ENCODE peak calls at places on chromosomes 2 and 18, in four cellular contexts. One of them, this sample, is unnamed.

GRCh38 chr18:77054606-77055428 is 77.8 kb downstream of the MBP start:
- DNase-seq in SK-N-DZ: peak
- DNase-seq in psoas muscle: peak
- DNase-seq in MG63: peak
- DNase-seq in this sample: peak

GRCh38 chr2:36650031-36650430 is 46.5 kb upstream of the VIT start:
- DNase-seq in SK-N-DZ: no peak
- DNase-seq in psoas muscle: peak
- DNase-seq in MG63: peak
- DNase-seq in this sample: peak

GRCh38 chr18:72752220-72752619 is 115.6 kb downstream of the NETO1 start:
- DNase-seq in SK-N-DZ: no peak
- DNase-seq in psoas muscle: no peak
- DNase-seq in MG63: no peak
- DNase-seq in this sample: no peak

GRCh38 chr2:20411361-20411894 is 35.4 kb upstream of the RHOB start:
- DNase-seq in SK-N-DZ: peak
- DNase-seq in psoas muscle: peak
- DNase-seq in MG63: peak
- DNase-seq in this sample: peak

GRCh38 chr2:3667151-3667631 is 9.2 kb downstream of the ALLC start:
- DNase-seq in SK-N-DZ: no peak
- DNase-seq in psoas muscle: no peak
- DNase-seq in MG63: no peak
- DNase-seq in this sample: no peak

GRCh38 chr2:46232860-46233259 is 64.3 kb upstream of the EPAS1 start:
- DNase-seq in SK-N-DZ: no peak
- DNase-seq in psoas muscle: no peak
- DNase-seq in MG63: peak
- DNase-seq in this sample: no peak

GRCh38 chr2:53787255-53787910 is 539 bp downstream of the ERLEC1 start:
- DNase-seq in SK-N-DZ: peak
- DNase-seq in psoas muscle: no peak
- DNase-seq in MG63: no peak
- DNase-seq in this sample: peak

GRCh38 chr18:46435031-46435430 is 222.0 kb downstream of the LOXHD1 start:
- DNase-seq in SK-N-DZ: no peak
- DNase-seq in psoas muscle: no peak
- DNase-seq in MG63: no peak
- DNase-seq in this sample: no peak

GRCh38 chr18:42157878-42158277 is 202.8 kb downstream of the PIK3C3 start:
- DNase-seq in SK-N-DZ: no peak
- DNase-seq in psoas muscle: no peak
- DNase-seq in MG63: no peak
- DNase-seq in this sample: no peak

GRCh38 chr18:49168970-49169619 is 218.3 kb upstream of the SMAD7 start:
- DNase-seq in SK-N-DZ: no peak
- DNase-seq in psoas muscle: no peak
- DNase-seq in MG63: no peak
- DNase-seq in this sample: no peak

GRCh38 chr2:173298536-173299097 is 56.1 kb upstream of the CDCA7 start:
- DNase-seq in SK-N-DZ: no peak
- DNase-seq in psoas muscle: no peak
- DNase-seq in MG63: no peak
- DNase-seq in this sample: no peak

GRCh38 chr18:77061946-77062517 is 70.6 kb downstream of the MBP start:
- DNase-seq in SK-N-DZ: no peak
- DNase-seq in psoas muscle: no peak
- DNase-seq in MG63: no peak
- DNase-seq in this sample: no peak

GRCh38 chr2:55026202-55026601 is 24.0 kb downstream of the RTN4 start:
- DNase-seq in SK-N-DZ: no peak
- DNase-seq in psoas muscle: no peak
- DNase-seq in MG63: no peak
- DNase-seq in this sample: no peak

GRCh38 chr2:178197791-178198190 is 3.5 kb downstream of the OSBPL6 start:
- DNase-seq in SK-N-DZ: no peak
- DNase-seq in psoas muscle: no peak
- DNase-seq in MG63: no peak
- DNase-seq in this sample: no peak

GRCh38 chr2:162828545-162828944 is 10.0 kb downstream of the KCNH7 start:
- DNase-seq in SK-N-DZ: no peak
- DNase-seq in psoas muscle: no peak
- DNase-seq in MG63: no peak
- DNase-seq in this sample: no peak

GRCh38 chr18:61896767-61897166 is 4.0 kb upstream of the RNF152 start:
- DNase-seq in SK-N-DZ: peak
- DNase-seq in psoas muscle: no peak
- DNase-seq in MG63: peak
- DNase-seq in this sample: peak

GRCh38 chr2:20168048-20168726 is 56.7 kb downstream of the SDC1 start:
- DNase-seq in SK-N-DZ: no peak
- DNase-seq in psoas muscle: no peak
- DNase-seq in MG63: no peak
- DNase-seq in this sample: no peak

GRCh38 chr2:238929242-238930081 is 81.6 kb downstream of the TWIST2 start:
- DNase-seq in SK-N-DZ: no peak
- DNase-seq in psoas muscle: peak
- DNase-seq in MG63: no peak
- DNase-seq in this sample: peak

GRCh38 chr18:29840101-29840500 is 1202.4 kb downstream of the DSC3 start:
- DNase-seq in SK-N-DZ: no peak
- DNase-seq in psoas muscle: no peak
- DNase-seq in MG63: peak
- DNase-seq in this sample: no peak

GRCh38 chr2:85309699-85310321 is 18.0 kb downstream of the TGOLN2 start:
- DNase-seq in SK-N-DZ: no peak
- DNase-seq in psoas muscle: no peak
- DNase-seq in MG63: no peak
- DNase-seq in this sample: no peak

GRCh38 chr2:152825834-152826233 is 107.4 kb downstream of the ARL6IP6 start:
- DNase-seq in SK-N-DZ: no peak
- DNase-seq in psoas muscle: no peak
- DNase-seq in MG63: no peak
- DNase-seq in this sample: no peak

GRCh38 chr2:219058541-219059374 is 2.0 kb downstream of the IHH start:
- DNase-seq in SK-N-DZ: no peak
- DNase-seq in psoas muscle: peak
- DNase-seq in MG63: peak
- DNase-seq in this sample: peak

GRCh38 chr2:44450806-44451205 is 89.1 kb downstream of the CAMKMT start:
- DNase-seq in SK-N-DZ: no peak
- DNase-seq in psoas muscle: no peak
- DNase-seq in MG63: no peak
- DNase-seq in this sample: no peak

GRCh38 chr2:239953418-239954061 is 71.6 kb downstream of the NDUFA10 start:
- DNase-seq in SK-N-DZ: no peak
- DNase-seq in psoas muscle: peak
- DNase-seq in MG63: no peak
- DNase-seq in this sample: peak

GRCh38 chr18:33113421-33113820 is 327.1 kb downstream of the CCDC178 start:
- DNase-seq in SK-N-DZ: no peak
- DNase-seq in psoas muscle: no peak
- DNase-seq in MG63: no peak
- DNase-seq in this sample: no peak

GRCh38 chr2:126934803-126935202 is 36.1 kb downstream of the TEX51 start:
- DNase-seq in SK-N-DZ: no peak
- DNase-seq in psoas muscle: no peak
- DNase-seq in MG63: no peak
- DNase-seq in this sample: no peak

GRCh38 chr18:79965119-79965902 is 868 bp downstream of the HSBP1L1 start:
- DNase-seq in SK-N-DZ: peak
- DNase-seq in psoas muscle: no peak
- DNase-seq in MG63: no peak
- DNase-seq in this sample: peak

GRCh38 chr2:42913280-42913878 is 121.0 kb upstream of the HAAO start:
- DNase-seq in SK-N-DZ: no peak
- DNase-seq in psoas muscle: no peak
- DNase-seq in MG63: no peak
- DNase-seq in this sample: no peak

GRCh38 chr2:220033546-220033945 is 406.1 kb downstream of the SLC4A3 start:
- DNase-seq in SK-N-DZ: no peak
- DNase-seq in psoas muscle: no peak
- DNase-seq in MG63: no peak
- DNase-seq in this sample: no peak

GRCh38 chr18:44789704-44790103 is 109.0 kb downstream of the SETBP1 start:
- DNase-seq in SK-N-DZ: peak
- DNase-seq in psoas muscle: no peak
- DNase-seq in MG63: no peak
- DNase-seq in this sample: no peak

GRCh38 chr18:24633121-24633520 is 172.7 kb downstream of the HRH4 start:
- DNase-seq in SK-N-DZ: no peak
- DNase-seq in psoas muscle: no peak
- DNase-seq in MG63: peak
- DNase-seq in this sample: no peak